ENCODE peak calls at places on chromosomes 4 and X, in four cellular contexts. P is GM12878, A is sigmoid colon, X is HCT116. U is an unnamed sample.
A peak's percentile ranks its signal among the peaks of the same experiment; 100 is the strongest.

GRCh38 chrX:40202456-40202855 is 104.7 kb upstream of the BCOR start:
- DNase-seq in X (no peak), A (no peak), P (peak; percentile 31), U (no peak)

GRCh38 chr4:3371581-3372001 is 70.2 kb upstream of the HGFAC start:
- DNase-seq in A (peak; percentile 58), X (no peak), P (no peak), U (no peak)

GRCh38 chr4:17418010-17418409 is 93.9 kb downstream of the QDPR start:
- DNase-seq in A (no peak), X (no peak), P (no peak), U (no peak)

GRCh38 chr4:147492301-147492700 is 11.4 kb downstream of the EDNRA start:
- DNase-seq in X (no peak), A (no peak), P (no peak), U (no peak)

GRCh38 chr4:8817813-8818062 is 53.9 kb downstream of the HMX1 start:
- DNase-seq in P (no peak), A (peak; percentile 38), X (no peak), U (no peak)

GRCh38 chr4:169410839-169411770 is 140.3 kb upstream of the SH3RF1 start:
- DNase-seq in P (peak; percentile 93), X (no peak), A (no peak), U (no peak)

GRCh38 chr4:164438321-164438720 is 315.6 kb upstream of the SMIM31 start:
- DNase-seq in A (no peak), P (no peak), X (no peak), U (no peak)

GRCh38 chrX:37608156-37608555 is 36.7 kb downstream of the LANCL3 start:
- DNase-seq in X (no peak), A (no peak), P (no peak), U (no peak)

GRCh38 chr4:33649015-33649414 is 2595.3 kb downstream of the ARAP2 start:
- DNase-seq in A (no peak), P (no peak), X (peak; percentile 21), U (no peak)

GRCh38 chr4:168141733-168142132 is 49.4 kb downstream of the ANXA10 start:
- DNase-seq in A (no peak), X (no peak), P (no peak), U (no peak)

GRCh38 chr4:7879127-7879526 is 60.5 kb downstream of the AFAP1 start:
- DNase-seq in A (peak; percentile 30), P (no peak), X (no peak), U (no peak)

GRCh38 chrX:132022863-132023116 is 312 bp upstream of the STK26 start:
- DNase-seq in X (no peak), A (no peak), P (no peak), U (no peak)

DNA sequence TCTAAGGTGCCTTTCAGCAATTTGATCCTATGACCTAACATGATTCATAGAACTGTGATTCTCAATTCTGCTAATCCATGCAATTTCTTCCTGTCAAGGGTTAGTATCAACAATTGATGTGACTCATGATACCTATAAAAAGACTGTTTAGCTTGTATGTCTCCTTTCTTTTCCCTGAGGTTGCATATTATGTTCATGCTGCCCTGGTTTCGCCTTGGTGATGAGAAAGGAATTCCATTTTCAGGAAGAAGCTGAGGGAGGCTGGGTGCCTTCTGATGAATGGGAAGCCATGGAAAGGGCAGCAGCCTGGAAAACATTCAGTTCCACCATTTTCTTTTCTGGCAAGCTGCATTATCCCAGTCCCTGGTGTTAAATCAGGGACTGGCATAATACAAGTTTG is 976.5 kb downstream of the RPA4 start:
- DNase-seq in P (no peak), X (no peak), A (no peak), U (no peak)
- H3K27ac ChIP-seq in P (no peak overlapping the region), X (no peak overlapping the region), A (no peak overlapping the region), U (no peak overlapping the region)

DNA sequence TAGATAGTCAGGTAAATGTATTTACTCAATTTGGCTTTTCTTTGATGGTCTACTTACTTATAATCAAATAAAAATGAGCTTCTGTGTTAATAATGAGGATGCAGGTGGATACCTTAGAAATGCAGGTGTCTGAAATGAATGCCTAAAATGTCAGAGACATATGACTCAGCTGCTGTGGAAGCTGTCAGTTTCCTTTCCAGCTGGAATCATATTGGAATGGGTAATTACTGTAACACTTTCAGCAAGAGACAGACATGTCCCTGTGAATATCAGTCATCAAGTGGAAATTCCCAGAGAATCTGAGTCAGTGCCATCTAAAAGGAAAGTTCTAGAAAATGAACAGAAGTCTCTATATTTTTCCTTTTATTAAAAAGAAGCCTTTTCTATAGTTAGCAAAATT is 783.0 kb upstream of the AADAT start:
- DNase-seq in A (no peak), X (no peak), P (no peak), U (no peak)
- TF ChIP-seq POLR2AphosphoS5 in A (no peak), X (no peak), P (no peak), U (no peak)

DNA sequence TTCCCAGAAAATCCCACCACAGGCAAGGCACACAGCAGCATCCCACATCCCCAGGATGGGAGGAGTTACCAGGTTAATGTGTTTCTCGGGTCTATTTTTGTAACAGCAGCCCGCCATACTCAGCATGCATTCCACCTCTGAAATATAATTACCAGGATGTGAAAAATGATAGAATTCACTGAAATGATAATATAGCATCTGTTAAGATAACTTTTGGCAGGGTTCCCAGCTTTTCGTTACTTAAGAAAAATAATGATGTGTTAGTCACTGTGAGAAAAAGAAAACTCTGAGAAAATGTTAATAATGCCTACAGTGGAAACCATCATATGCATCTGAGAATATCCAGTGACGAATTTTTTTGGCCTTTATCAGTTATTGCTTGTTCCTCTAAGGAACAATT is 87.0 kb downstream of the VCX2 start:
- DNase-seq in A (no peak), X (no peak), P (no peak), U (no peak)
- H3K27ac ChIP-seq in A (no peak overlapping the region), X (no peak overlapping the region), P (no peak overlapping the region), U (no peak overlapping the region)

GRCh38 chr4:30386266-30386895 is 333.8 kb upstream of the PCDH7 start:
- DNase-seq in A (no peak), X (no peak), P (no peak), U (no peak)

GRCh38 chr4:30380404-30380998 is 339.7 kb upstream of the PCDH7 start:
- DNase-seq in P (no peak), X (peak; percentile 65), A (no peak), U (peak; percentile 17)

DNA sequence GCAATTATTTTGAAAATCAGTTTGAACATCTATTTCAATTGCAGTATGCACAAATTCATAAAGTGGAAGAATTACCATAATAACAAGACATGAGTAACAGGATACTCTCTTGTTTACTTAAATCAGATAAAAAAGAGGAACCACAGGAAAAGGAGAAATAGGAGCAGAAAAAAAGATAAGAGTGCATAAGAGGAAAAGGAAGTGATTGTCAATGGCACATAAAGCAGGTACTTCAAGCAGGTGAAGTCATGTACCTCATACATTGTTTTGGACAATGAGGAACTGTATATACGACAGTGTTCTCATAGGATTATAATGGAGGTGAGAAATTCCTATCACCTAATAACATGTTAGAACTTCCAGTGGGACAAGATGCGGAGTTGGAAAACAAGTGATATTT is 334.5 kb upstream of the PCDH7 start:
- DNase-seq in P (no peak), X (no peak), A (no peak), U (no peak)
- TF ChIP-seq POLR2AphosphoS5 in P (no peak), X (no peak), A (no peak), U (no peak)

DNA sequence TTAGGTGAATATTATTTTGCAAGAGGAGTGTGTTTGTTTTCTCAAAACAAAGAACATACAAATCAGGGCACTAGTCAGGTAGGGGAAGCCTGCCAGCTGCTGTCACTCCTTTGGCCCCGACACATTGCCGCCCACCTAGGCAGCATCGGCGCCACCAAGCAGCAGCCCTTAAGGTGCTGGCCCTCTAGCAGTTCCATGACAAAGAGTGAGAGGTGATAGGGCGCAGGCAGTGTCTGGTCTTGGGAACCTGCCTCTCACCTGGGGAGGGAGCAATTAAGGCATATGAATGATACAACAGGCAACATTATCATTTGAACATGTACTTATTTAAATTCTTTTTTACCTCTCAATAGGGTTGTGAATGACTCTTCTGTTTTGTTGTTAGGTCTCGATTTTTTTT is 135.1 kb downstream of the PLS3 start:
- DNase-seq in A (no peak), X (no peak), P (no peak), U (no peak)
- H3K27ac ChIP-seq in A (no peak overlapping the region), X (no peak overlapping the region), P (no peak overlapping the region), U (no peak overlapping the region)

U was measured in prostate gland.